ENCODE peak calls at places on chromosomes 7 and 10, in nine cellular contexts. One of them, this sample, is unnamed.

GRCh38 chr7:18495412-18496335 is at the start of gene HDAC9:
- DNase-seq in WTC11: peak
- DNase-seq in SK-N-SH: peak
- DNase-seq in body of pancreas: no peak
- DNase-seq in psoas muscle: peak
- DNase-seq in AG04450: no peak
- DNase-seq in choroid plexus epithelial cell: peak
- DNase-seq in Peyer's patch: peak
- DNase-seq in bronchial epithelial cell: peak
- DNase-seq in this sample: peak

GRCh38 chr7:50739744-50740455 is 42.8 kb downstream of the GRB10 start:
- DNase-seq in AG04450: no peak
- DNase-seq in Peyer's patch: peak
- DNase-seq in SK-N-SH: no peak
- DNase-seq in choroid plexus epithelial cell: no peak
- DNase-seq in WTC11: no peak
- DNase-seq in bronchial epithelial cell: no peak
- DNase-seq in psoas muscle: no peak
- DNase-seq in body of pancreas: no peak
- DNase-seq in this sample: no peak

GRCh38 chr7:151229249-151229648 is 2.2 kb upstream of the ABCF2 start:
- DNase-seq in AG04450: no peak
- DNase-seq in body of pancreas: no peak
- DNase-seq in psoas muscle: no peak
- DNase-seq in bronchial epithelial cell: no peak
- DNase-seq in choroid plexus epithelial cell: no peak
- DNase-seq in WTC11: no peak
- DNase-seq in Peyer's patch: no peak
- DNase-seq in SK-N-SH: no peak
- DNase-seq in this sample: no peak

GRCh38 chr10:124642076-124642710 is 102.0 kb downstream of the FAM53B start:
- DNase-seq in body of pancreas: no peak
- DNase-seq in WTC11: no peak
- DNase-seq in psoas muscle: no peak
- DNase-seq in bronchial epithelial cell: no peak
- DNase-seq in SK-N-SH: no peak
- DNase-seq in choroid plexus epithelial cell: no peak
- DNase-seq in Peyer's patch: no peak
- DNase-seq in AG04450: no peak
- DNase-seq in this sample: no peak

GRCh38 chr10:99393683-99394082 is 36.7 kb downstream of the GOT1 start:
- DNase-seq in AG04450: no peak
- DNase-seq in body of pancreas: no peak
- DNase-seq in bronchial epithelial cell: no peak
- DNase-seq in SK-N-SH: no peak
- DNase-seq in WTC11: no peak
- DNase-seq in psoas muscle: no peak
- DNase-seq in choroid plexus epithelial cell: no peak
- DNase-seq in Peyer's patch: no peak
- DNase-seq in this sample: no peak

GRCh38 chr10:114276066-114276465 is 37.0 kb downstream of the VWA2 start:
- DNase-seq in choroid plexus epithelial cell: no peak
- DNase-seq in SK-N-SH: no peak
- DNase-seq in WTC11: no peak
- DNase-seq in Peyer's patch: no peak
- DNase-seq in AG04450: no peak
- DNase-seq in body of pancreas: no peak
- DNase-seq in bronchial epithelial cell: no peak
- DNase-seq in psoas muscle: no peak
- DNase-seq in this sample: no peak

GRCh38 chr7:3089493-3089892 is 45.8 kb upstream of the CARD11 start:
- DNase-seq in choroid plexus epithelial cell: peak
- DNase-seq in WTC11: peak
- DNase-seq in psoas muscle: no peak
- DNase-seq in Peyer's patch: no peak
- DNase-seq in AG04450: no peak
- DNase-seq in bronchial epithelial cell: no peak
- DNase-seq in SK-N-SH: peak
- DNase-seq in body of pancreas: no peak
- DNase-seq in this sample: no peak

GRCh38 chr10:23525406-23525805 is 86.5 kb downstream of the OTUD1 start:
- DNase-seq in AG04450: no peak
- DNase-seq in body of pancreas: peak
- DNase-seq in WTC11: no peak
- DNase-seq in bronchial epithelial cell: peak
- DNase-seq in Peyer's patch: no peak
- DNase-seq in choroid plexus epithelial cell: peak
- DNase-seq in SK-N-SH: peak
- DNase-seq in psoas muscle: no peak
- DNase-seq in this sample: no peak

GRCh38 chr10:111295788-111296187 is 219.0 kb downstream of the ADRA2A start:
- DNase-seq in body of pancreas: no peak
- DNase-seq in choroid plexus epithelial cell: no peak
- DNase-seq in SK-N-SH: no peak
- DNase-seq in bronchial epithelial cell: no peak
- DNase-seq in psoas muscle: no peak
- DNase-seq in AG04450: no peak
- DNase-seq in WTC11: no peak
- DNase-seq in Peyer's patch: no peak
- DNase-seq in this sample: no peak

GRCh38 chr10:128147064-128147463 is 20.8 kb upstream of the MKI67 start:
- DNase-seq in psoas muscle: no peak
- DNase-seq in WTC11: no peak
- DNase-seq in bronchial epithelial cell: peak
- DNase-seq in body of pancreas: no peak
- DNase-seq in choroid plexus epithelial cell: no peak
- DNase-seq in Peyer's patch: no peak
- DNase-seq in SK-N-SH: no peak
- DNase-seq in AG04450: no peak
- DNase-seq in this sample: no peak

DNA sequence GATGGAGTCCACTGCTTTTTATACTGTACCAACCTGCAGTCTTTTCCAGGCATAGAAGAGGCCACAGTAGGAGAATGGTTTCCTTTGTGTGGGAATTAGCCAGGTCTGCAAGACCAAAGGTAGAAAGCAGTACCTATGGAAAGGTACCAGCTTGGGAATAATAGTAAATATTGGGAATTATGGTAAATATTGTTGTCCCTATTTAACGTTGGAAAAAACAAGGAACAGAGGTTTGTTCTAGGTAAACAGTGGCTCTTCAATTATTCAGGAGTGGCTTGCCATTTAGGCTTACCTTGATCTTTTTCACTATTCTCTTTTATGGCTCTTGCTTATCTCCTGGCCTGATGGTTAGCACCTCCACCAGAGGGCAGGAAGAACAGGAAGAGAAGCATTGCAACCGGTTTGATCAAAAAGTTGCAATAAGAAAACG is 43.9 kb upstream of the GSAP start:
- DNase-seq in psoas muscle: no peak
- DNase-seq in SK-N-SH: no peak
- DNase-seq in WTC11: no peak
- DNase-seq in choroid plexus epithelial cell: no peak
- DNase-seq in bronchial epithelial cell: peak
- DNase-seq in body of pancreas: no peak
- DNase-seq in Peyer's patch: no peak
- DNase-seq in AG04450: no peak
- DNase-seq in this sample: no peak
- TF ChIP-seq CTCF in psoas muscle: no peak
- TF ChIP-seq CTCF in SK-N-SH: no peak
- TF ChIP-seq CTCF in WTC11: no peak
- TF ChIP-seq CTCF in choroid plexus epithelial cell: peak
- TF ChIP-seq CTCF in bronchial epithelial cell: peak
- TF ChIP-seq CTCF in body of pancreas: no peak
- TF ChIP-seq CTCF in Peyer's patch: peak
- TF ChIP-seq CTCF in AG04450: no peak
- TF ChIP-seq CTCF in this sample: peak

DNA sequence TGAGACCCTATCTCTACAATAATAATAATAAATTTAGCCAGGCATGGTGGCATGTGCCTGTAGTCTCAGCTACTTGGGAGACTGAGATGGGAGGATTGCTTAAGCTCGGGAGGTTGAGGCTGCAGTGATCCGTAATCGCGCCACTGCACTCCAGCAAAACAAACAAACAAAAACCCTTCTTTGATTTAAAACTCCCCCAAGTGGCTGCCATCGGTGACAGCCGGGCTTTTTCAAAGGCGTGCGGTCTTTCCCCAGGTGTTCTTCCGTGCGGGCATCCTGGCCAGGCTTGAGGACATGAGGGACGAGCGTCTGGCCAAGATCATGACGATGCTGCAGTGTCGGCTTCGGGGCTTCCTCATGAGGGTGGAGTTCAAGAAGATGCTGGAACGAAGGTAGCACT is 1.9 kb upstream of the MYH16 start:
- DNase-seq in bronchial epithelial cell: peak
- DNase-seq in choroid plexus epithelial cell: no peak
- DNase-seq in SK-N-SH: no peak
- DNase-seq in psoas muscle: no peak
- DNase-seq in body of pancreas: peak
- DNase-seq in AG04450: no peak
- DNase-seq in WTC11: peak
- DNase-seq in Peyer's patch: no peak
- DNase-seq in this sample: no peak
- TF ChIP-seq CTCF in bronchial epithelial cell: peak
- TF ChIP-seq CTCF in choroid plexus epithelial cell: peak
- TF ChIP-seq CTCF in SK-N-SH: no peak
- TF ChIP-seq CTCF in psoas muscle: no peak
- TF ChIP-seq CTCF in body of pancreas: no peak
- TF ChIP-seq CTCF in AG04450: no peak
- TF ChIP-seq CTCF in WTC11: no peak
- TF ChIP-seq CTCF in Peyer's patch: no peak
- TF ChIP-seq CTCF in this sample: no peak

GRCh38 chr7:159211540-159212182 is 67.0 kb upstream of the VIPR2 start:
- DNase-seq in SK-N-SH: no peak
- DNase-seq in body of pancreas: peak
- DNase-seq in psoas muscle: no peak
- DNase-seq in choroid plexus epithelial cell: no peak
- DNase-seq in bronchial epithelial cell: no peak
- DNase-seq in WTC11: no peak
- DNase-seq in AG04450: no peak
- DNase-seq in Peyer's patch: no peak
- DNase-seq in this sample: peak

GRCh38 chr7:159205833-159206232 is 61.2 kb upstream of the VIPR2 start:
- DNase-seq in bronchial epithelial cell: no peak
- DNase-seq in psoas muscle: no peak
- DNase-seq in WTC11: no peak
- DNase-seq in SK-N-SH: no peak
- DNase-seq in choroid plexus epithelial cell: no peak
- DNase-seq in body of pancreas: no peak
- DNase-seq in AG04450: no peak
- DNase-seq in Peyer's patch: no peak
- DNase-seq in this sample: no peak

GRCh38 chr7:159207398-159207797 is 62.7 kb upstream of the VIPR2 start:
- DNase-seq in WTC11: no peak
- DNase-seq in AG04450: no peak
- DNase-seq in SK-N-SH: no peak
- DNase-seq in Peyer's patch: no peak
- DNase-seq in body of pancreas: no peak
- DNase-seq in bronchial epithelial cell: no peak
- DNase-seq in choroid plexus epithelial cell: no peak
- DNase-seq in psoas muscle: no peak
- DNase-seq in this sample: no peak

GRCh38 chr7:159212226-159212625 is 67.6 kb upstream of the VIPR2 start:
- DNase-seq in WTC11: no peak
- DNase-seq in body of pancreas: no peak
- DNase-seq in choroid plexus epithelial cell: no peak
- DNase-seq in bronchial epithelial cell: no peak
- DNase-seq in SK-N-SH: no peak
- DNase-seq in AG04450: no peak
- DNase-seq in psoas muscle: no peak
- DNase-seq in Peyer's patch: no peak
- DNase-seq in this sample: no peak

GRCh38 chr7:159209429-159209828 is 64.8 kb upstream of the VIPR2 start:
- DNase-seq in AG04450: no peak
- DNase-seq in WTC11: no peak
- DNase-seq in psoas muscle: no peak
- DNase-seq in choroid plexus epithelial cell: no peak
- DNase-seq in body of pancreas: no peak
- DNase-seq in bronchial epithelial cell: no peak
- DNase-seq in Peyer's patch: no peak
- DNase-seq in SK-N-SH: no peak
- DNase-seq in this sample: no peak
- TF ChIP-seq CTCF in AG04450: no peak
- TF ChIP-seq CTCF in WTC11: no peak
- TF ChIP-seq CTCF in psoas muscle: no peak
- TF ChIP-seq CTCF in choroid plexus epithelial cell: no peak
- TF ChIP-seq CTCF in body of pancreas: no peak
- TF ChIP-seq CTCF in bronchial epithelial cell: no peak
- TF ChIP-seq CTCF in Peyer's patch: no peak
- TF ChIP-seq CTCF in SK-N-SH: no peak
- TF ChIP-seq CTCF in this sample: no peak

GRCh38 chr10:100993986-100994708 is 5.5 kb upstream of the LZTS2 start:
- DNase-seq in Peyer's patch: no peak
- DNase-seq in choroid plexus epithelial cell: peak
- DNase-seq in SK-N-SH: peak
- DNase-seq in AG04450: no peak
- DNase-seq in bronchial epithelial cell: no peak
- DNase-seq in psoas muscle: no peak
- DNase-seq in WTC11: no peak
- DNase-seq in body of pancreas: no peak
- DNase-seq in this sample: peak
- TF ChIP-seq CTCF in Peyer's patch: peak
- TF ChIP-seq CTCF in choroid plexus epithelial cell: peak
- TF ChIP-seq CTCF in SK-N-SH: peak
- TF ChIP-seq CTCF in AG04450: peak
- TF ChIP-seq CTCF in bronchial epithelial cell: peak
- TF ChIP-seq CTCF in psoas muscle: peak
- TF ChIP-seq CTCF in WTC11: peak
- TF ChIP-seq CTCF in body of pancreas: peak
- TF ChIP-seq CTCF in this sample: peak

This sample was measured in BE2C.